ENCODE peak calls at places on chromosomes 1 and 21, in ten cellular contexts. G is A172; K is cardiac fibroblast; F is stimulated activated CD4-positive, alpha-beta T cell treated with anti-CD3 and anti-CD28 coated beads, Interleukin-2, amount 100 ng/mL, for 48 hours; B is endothelial cell; W is GM12865; A is activated CD4-positive, CD25-positive, alpha-beta regulatory T cell; S is GM04503; N is ACHN; I is neural crest cell. T is an unnamed sample.

GRCh38 chr1:179310721-179311120 is 17.1 kb downstream of the SOAT1 start:
- DNase-seq in A (no peak), K (peak), B (no peak), S (peak), F (no peak), I (no peak), N (peak), W (no peak), G (peak), T (peak)

GRCh38 chr1:23562138-23562819 is 3.0 kb upstream of the ID3 start:
- DNase-seq in G (peak), F (no peak), N (peak), K (peak), B (peak), A (no peak), W (peak), I (peak), S (peak), T (peak)

GRCh38 chr1:174326278-174326677 is 121.5 kb upstream of the GPR52 start:
- DNase-seq in S (no peak), K (no peak), G (no peak), F (no peak), W (no peak), B (no peak), I (no peak), A (no peak), N (no peak), T (no peak)

GRCh38 chr21:33644383-33645074 is 2.2 kb downstream of the ITSN1 start:
- DNase-seq in G (no peak), F (no peak), N (no peak), S (peak), A (no peak), W (no peak), B (no peak), I (no peak), K (peak), T (peak)

GRCh38 chr1:64471218-64471719 is 1.3 kb downstream of the CACHD1 start:
- DNase-seq in N (peak), A (no peak), K (no peak), B (peak), S (no peak), I (peak), F (no peak), G (no peak), W (no peak), T (peak)

GRCh38 chr1:59678809-59679228 is 135.9 kb upstream of the HOOK1 start:
- DNase-seq in S (peak), W (no peak), A (no peak), B (no peak), G (peak), I (no peak), F (no peak), K (peak), N (peak), T (peak)

GRCh38 chr1:214213136-214213535 is 67.8 kb upstream of the SMYD2 start:
- DNase-seq in W (no peak), A (no peak), F (no peak), S (peak), K (no peak), N (no peak), I (no peak), B (no peak), G (peak), T (no peak)

GRCh38 chr1:174938306-174939000 is 61.3 kb upstream of the CACYBP start:
- DNase-seq in N (no peak), B (no peak), I (no peak), A (no peak), S (no peak), F (no peak), K (peak), G (no peak), W (no peak), T (no peak)

GRCh38 chr21:43909736-43910455 is 44.9 kb downstream of the AGPAT3 start:
- DNase-seq in N (no peak), A (no peak), K (no peak), B (no peak), G (no peak), F (no peak), I (no peak), S (no peak), W (no peak), T (no peak)

GRCh38 chr1:214568328-214568727 is 16.9 kb upstream of the PTPN14 start:
- DNase-seq in I (no peak), W (no peak), F (no peak), G (no peak), S (no peak), A (no peak), B (no peak), K (peak), N (no peak), T (peak)

GRCh38 chr1:62045579-62045978 is 149.1 kb upstream of the L1TD1 start:
- DNase-seq in W (no peak), N (no peak), G (peak), I (no peak), A (no peak), F (no peak), K (peak), B (no peak), S (no peak), T (no peak)

GRCh38 chr1:3049905-3050304 is 19.1 kb upstream of the PRDM16 start:
- DNase-seq in N (no peak), B (no peak), K (no peak), G (no peak), S (no peak), W (no peak), F (no peak), A (no peak), I (no peak), T (no peak)

GRCh38 chr1:79353224-79353623 is 346.7 kb upstream of the ADGRL4 start:
- DNase-seq in K (peak), B (peak), F (no peak), N (peak), I (peak), A (no peak), G (peak), W (peak), S (no peak), T (peak)

GRCh38 chr1:208090776-208091291 is 153.3 kb downstream of the PLXNA2 start:
- DNase-seq in S (no peak), G (no peak), K (no peak), I (no peak), A (no peak), B (no peak), W (no peak), F (no peak), N (no peak), T (peak)

GRCh38 chr1:4778056-4778455 is 123.6 kb downstream of the AJAP1 start:
- DNase-seq in W (no peak), I (peak), F (no peak), A (no peak), K (no peak), S (no peak), B (peak), N (no peak), G (no peak), T (no peak)

GRCh38 chr1:242425232-242425631 is 99.3 kb downstream of the PLD5 start:
- DNase-seq in S (no peak), F (no peak), A (no peak), B (no peak), G (peak), W (peak), I (no peak), N (peak), K (no peak), T (no peak)

GRCh38 chr1:151458936-151459330 is 361 bp downstream of the POGZ start:
- DNase-seq in I (peak), B (peak), A (peak), W (peak), S (no peak), F (peak), K (peak), G (peak), N (peak), T (peak)

GRCh38 chr21:37237764-37238163 is 29.4 kb downstream of the VPS26C start:
- DNase-seq in I (no peak), F (no peak), N (no peak), A (no peak), G (no peak), B (peak), W (no peak), S (no peak), K (no peak), T (no peak)

GRCh38 chr1:34844252-34844634 is 15.3 kb downstream of the SMIM12 start:
- DNase-seq in F (no peak), A (no peak), S (no peak), N (no peak), B (peak), K (no peak), I (peak), W (no peak), G (no peak), T (no peak)